ENCODE peak calls at places on chromosomes 2 and 18, in four cellular contexts. M is GM12878, Q is K562, W is HepG2. L is an unnamed sample.

GRCh38 chr2:201854221-201854801 is 48.0 kb downstream of the CDK15 start:
- DNase-seq in M (no peak), Q (no peak), W (no peak), L (no peak)

GRCh38 chr18:71598374-71598773 is 945.8 kb downstream of the CBLN2 start:
- DNase-seq in M (no peak), Q (no peak), W (no peak), L (no peak)

GRCh38 chr2:217653240-217653639 is 349.6 kb downstream of the TNS1 start:
- DNase-seq in W (no peak), Q (no peak), M (no peak), L (peak)

GRCh38 chr2:109615637-109616144 is 1.5 kb downstream of the SOWAHC start:
- DNase-seq in Q (no peak), M (no peak), W (peak), L (no peak)

GRCh38 chr18:75219684-75220083 is 9.1 kb downstream of the TSHZ1 start:
- DNase-seq in Q (no peak), M (no peak), W (peak), L (no peak)

GRCh38 chr2:213766465-213766891 is 482.2 kb downstream of the SPAG16 start:
- DNase-seq in M (peak), Q (no peak), W (no peak), L (no peak)

GRCh38 chr2:1162768-1163584 is 212.3 kb downstream of the SNTG2 start:
- DNase-seq in Q (no peak), W (no peak), M (no peak), L (no peak)

GRCh38 chr2:226317970-226318369 is 481.6 kb downstream of the IRS1 start:
- DNase-seq in M (no peak), Q (no peak), W (no peak), L (no peak)

GRCh38 chr2:137937778-137938177 is 26.5 kb upstream of the HNMT start:
- DNase-seq in Q (no peak), W (no peak), M (no peak), L (no peak)

GRCh38 chr18:62838475-62839098 is 123.2 kb downstream of the PHLPP1 start:
- DNase-seq in W (no peak), Q (no peak), M (peak), L (no peak)

GRCh38 chr2:112579280-112579679 is 5.1 kb upstream of the CHCHD5 start:
- DNase-seq in Q (no peak), W (no peak), M (no peak), L (no peak)

GRCh38 chr2:80711915-80712314 is 407.4 kb upstream of the LRRTM1 start:
- DNase-seq in Q (no peak), M (no peak), W (no peak), L (no peak)

GRCh38 chr2:11042841-11043240 is 112.4 kb upstream of the SLC66A3 start:
- DNase-seq in W (no peak), M (no peak), Q (no peak), L (no peak)

GRCh38 chr18:44681039-44681595 is 429 bp downstream of the SETBP1 start:
- DNase-seq in M (no peak), Q (no peak), W (no peak), L (no peak)

GRCh38 chr2:104658840-104659591 is 194.9 kb upstream of the POU3F3 start:
- DNase-seq in W (no peak), Q (no peak), M (no peak), L (no peak)

GRCh38 chr2:182745061-182745460 is 29.0 kb downstream of the DNAJC10 start:
- DNase-seq in M (no peak), Q (no peak), W (no peak), L (no peak)

GRCh38 chr2:62654423-62654791 is 51.1 kb upstream of the EHBP1 start:
- DNase-seq in M (no peak), W (no peak), Q (no peak), L (no peak)

GRCh38 chr18:76390452-76391035 is 104.5 kb downstream of the ZNF516 start:
- DNase-seq in Q (no peak), W (no peak), M (no peak), L (no peak)

GRCh38 chr2:74516070-74516633 is 1.9 kb downstream of the TLX2 start:
- DNase-seq in W (no peak), M (no peak), Q (no peak), L (no peak)

GRCh38 chr2:224023188-224023587 is 15.9 kb downstream of the SERPINE2 start:
- DNase-seq in Q (no peak), W (peak), M (no peak), L (no peak)

GRCh38 chr2:29011650-29012060 is 30.6 kb downstream of the TOGARAM2 start:
- DNase-seq in M (no peak), Q (no peak), W (no peak), L (no peak)

GRCh38 chr2:61978522-61978921 is 73.0 kb downstream of the COMMD1 start:
- DNase-seq in W (peak), M (peak), Q (no peak), L (no peak)

GRCh38 chr18:58768293-58768974 is 96.2 kb upstream of the ZNF532 start:
- DNase-seq in W (peak), M (no peak), Q (peak), L (peak)

GRCh38 chr2:69815717-69816116 is 13.7 kb upstream of the GMCL1 start:
- DNase-seq in Q (no peak), M (no peak), W (no peak), L (no peak)

GRCh38 chr2:207930747-207931146 is 94.6 kb downstream of the PLEKHM3 start:
- DNase-seq in Q (no peak), M (no peak), W (no peak), L (peak)

GRCh38 chr2:216205486-216205885 is 96.3 kb downstream of the XRCC5 start:
- DNase-seq in W (no peak), M (no peak), Q (no peak), L (no peak)

GRCh38 chr2:85906748-85907147 is 18.0 kb upstream of the ST3GAL5 start:
- DNase-seq in M (no peak), W (no peak), Q (no peak), L (no peak)

GRCh38 chr2:135299656-135300244 is 231.3 kb downstream of the ZRANB3 start:
- DNase-seq in W (no peak), Q (no peak), M (peak), L (no peak)

GRCh38 chr2:236959876-236960275 is 125.8 kb upstream of the COPS8 start:
- DNase-seq in Q (no peak), M (no peak), W (no peak), L (no peak)

GRCh38 chr18:26504831-26505230 is 43.5 kb downstream of the KCTD1 start:
- DNase-seq in Q (no peak), W (no peak), M (no peak), L (no peak)

GRCh38 chr2:241072553-241073165 is 29.4 kb downstream of the MTERF4 start:
- DNase-seq in W (no peak), Q (no peak), M (no peak), L (no peak)

GRCh38 chr2:181430406-181431199 is 26.6 kb upstream of the ITGA4 start:
- DNase-seq in Q (no peak), W (no peak), M (no peak), L (no peak)

GRCh38 chr2:17232751-17233150 is 285.5 kb downstream of the RAD51AP2 start:
- DNase-seq in W (no peak), M (no peak), Q (no peak), L (no peak)
- TF ChIP-seq SP1 in W (no peak), M (no peak), Q (no peak), L (no peak)

DNA sequence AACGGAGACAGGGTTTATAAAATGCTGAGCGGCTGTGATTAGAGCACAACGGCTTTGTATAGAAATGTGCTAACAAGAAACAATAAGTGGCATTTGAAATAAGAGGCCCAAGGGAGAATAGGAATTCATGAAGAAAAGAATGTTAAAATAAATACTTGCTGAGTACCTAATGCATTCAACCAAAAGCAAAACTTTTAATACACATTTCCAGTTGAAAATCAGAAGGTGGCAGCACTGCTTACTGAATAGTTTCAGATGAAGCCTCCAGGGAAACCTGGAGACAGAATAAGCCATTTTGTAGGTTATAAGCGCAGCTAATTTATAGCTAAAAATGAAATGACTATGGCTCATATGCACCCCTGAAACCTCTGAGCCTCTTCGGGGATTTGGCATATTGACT is 286.6 kb downstream of the DPP10 start:
- DNase-seq in Q (no peak), M (no peak), W (peak), L (no peak)
- TF ChIP-seq FOXM1 in Q (no peak), M (no peak), W (no peak), L (no peak)

DNA sequence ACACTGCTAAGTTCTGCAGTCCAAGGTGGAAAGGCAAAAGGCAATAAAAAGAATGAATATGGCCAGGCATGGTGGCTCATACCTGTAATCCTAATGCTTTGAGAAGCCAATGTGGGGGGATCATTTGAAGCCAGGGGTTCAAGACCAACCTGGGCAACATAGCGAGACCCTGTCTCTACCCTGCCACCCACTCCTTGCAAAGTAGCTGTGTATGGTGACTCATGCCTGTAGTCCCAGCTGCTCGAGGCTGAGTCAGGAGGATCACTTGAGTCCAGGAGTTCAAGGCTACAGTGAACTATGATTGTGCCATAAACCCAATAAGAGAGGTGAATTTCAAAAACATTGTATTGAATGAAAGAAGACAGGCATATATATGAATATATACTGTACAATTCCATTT is 2.4 kb downstream of the MYL12B start:
- DNase-seq in Q (no peak), M (no peak), W (peak), L (no peak)
- TF ChIP-seq FOXK2 in Q (no peak), M (no peak), W (no peak), L (no peak)

GRCh38 chr2:234502285-234502918 is 5.5 kb upstream of the ARL4C start:
- DNase-seq in W (no peak), M (no peak), Q (no peak), L (no peak)
- TF ChIP-seq SP1 in W (no peak), M (no peak), Q (no peak), L (no peak)

L was measured in HEK293T.